ENCODE peak calls at places on chromosome 5, in six cellular contexts. I, B, H, M, P and J are unnamed samples.

GRCh38 chr5:68464424-68464823 is 248.9 kb downstream of the PIK3R1 start:
- DNase-seq in I (peak; percentile 4), B (no peak), H (no peak), M (peak; percentile 45), P (peak; percentile 69), J (no peak)

GRCh38 chr5:134111741-134112647 is 2.5 kb upstream of the TCF7 start:
- DNase-seq in I (no peak), B (no peak), H (peak; percentile 67), M (no peak), P (peak; percentile 43), J (no peak)

GRCh38 chr5:35884125-35884788 is 27.6 kb downstream of the IL7R start:
- DNase-seq in I (no peak), B (no peak), H (no peak), M (no peak), P (peak; percentile 82), J (no peak)

GRCh38 chr5:179259731-179260323 is 85.4 kb downstream of the ADAMTS2 start:
- DNase-seq in I (no peak), B (peak; percentile 38), H (no peak), M (no peak), P (no peak), J (no peak)

GRCh38 chr5:111383288-111383970 is 128.9 kb downstream of the STARD4 start:
- DNase-seq in I (no peak), B (no peak), H (no peak), M (no peak), P (peak; percentile 68), J (no peak)

GRCh38 chr5:89932771-89933181 is 476.8 kb downstream of the CETN3 start:
- DNase-seq in I (no peak), B (no peak), H (no peak), M (no peak), P (no peak), J (no peak)

GRCh38 chr5:53031695-53032096 is 42.5 kb downstream of the ITGA2 start:
- DNase-seq in I (no peak), B (no peak), H (no peak), M (no peak), P (peak; percentile 97), J (no peak)

GRCh38 chr5:115733607-115734006 is 82.9 kb downstream of the CDO1 start:
- DNase-seq in I (no peak), B (no peak), H (no peak), M (no peak), P (no peak), J (peak; percentile 10)

GRCh38 chr5:107570805-107571531 is 99.8 kb downstream of the EFNA5 start:
- DNase-seq in I (no peak), B (no peak), H (peak; percentile 56), M (peak; percentile 14), P (peak; percentile 70), J (peak; percentile 15)